ENCODE peak calls at places on chromosomes 5 and 9, in six cellular contexts. One of them, this sample, is unnamed.

GRCh38 chr9:125521462-125522327 is 185.3 kb downstream of the MAPKAP1 start:
- DNase-seq in pancreas: no peak
- DNase-seq in A549: peak
- DNase-seq in ovary: no peak
- DNase-seq in SJSA1: peak
- DNase-seq in keratinocyte: peak
- DNase-seq in this sample: peak

GRCh38 chr9:106675780-106676179 is 187.2 kb upstream of the ZNF462 start:
- DNase-seq in keratinocyte: no peak
- DNase-seq in A549: no peak
- DNase-seq in ovary: no peak
- DNase-seq in pancreas: no peak
- DNase-seq in SJSA1: no peak
- DNase-seq in this sample: no peak

GRCh38 chr9:1722404-1722803 is 292.7 kb upstream of the SMARCA2 start:
- DNase-seq in keratinocyte: no peak
- DNase-seq in A549: peak
- DNase-seq in pancreas: no peak
- DNase-seq in ovary: no peak
- DNase-seq in SJSA1: no peak
- DNase-seq in this sample: no peak

GRCh38 chr9:96382839-96383164 is 709 bp downstream of the SLC35D2 start:
- DNase-seq in ovary: no peak
- DNase-seq in A549: no peak
- DNase-seq in pancreas: no peak
- DNase-seq in keratinocyte: no peak
- DNase-seq in SJSA1: no peak
- DNase-seq in this sample: no peak

GRCh38 chr5:157342822-157343402 is 77.0 kb downstream of the CYFIP2 start:
- DNase-seq in SJSA1: peak
- DNase-seq in keratinocyte: no peak
- DNase-seq in A549: peak
- DNase-seq in ovary: no peak
- DNase-seq in pancreas: peak
- DNase-seq in this sample: peak

GRCh38 chr5:135027318-135027698 is 6.7 kb downstream of the PITX1 start:
- DNase-seq in A549: no peak
- DNase-seq in ovary: no peak
- DNase-seq in SJSA1: no peak
- DNase-seq in keratinocyte: no peak
- DNase-seq in pancreas: no peak
- DNase-seq in this sample: no peak

GRCh38 chr9:114784721-114785253 is 21.1 kb downstream of the TNFSF15 start:
- DNase-seq in keratinocyte: no peak
- DNase-seq in ovary: no peak
- DNase-seq in A549: no peak
- DNase-seq in pancreas: no peak
- DNase-seq in SJSA1: no peak
- DNase-seq in this sample: no peak

GRCh38 chr5:178287791-178288105 is 55.1 kb upstream of the PHYKPL start:
- DNase-seq in A549: no peak
- DNase-seq in pancreas: no peak
- DNase-seq in ovary: no peak
- DNase-seq in SJSA1: no peak
- DNase-seq in keratinocyte: no peak
- DNase-seq in this sample: no peak

GRCh38 chr9:114166606-114167572 is 11.6 kb downstream of the COL27A1 start:
- DNase-seq in A549: no peak
- DNase-seq in keratinocyte: no peak
- DNase-seq in ovary: no peak
- DNase-seq in pancreas: no peak
- DNase-seq in SJSA1: no peak
- DNase-seq in this sample: peak

GRCh38 chr9:136133191-136133958 is 14.7 kb upstream of the TMEM250 start:
- DNase-seq in SJSA1: no peak
- DNase-seq in keratinocyte: no peak
- DNase-seq in pancreas: no peak
- DNase-seq in A549: no peak
- DNase-seq in ovary: no peak
- DNase-seq in this sample: no peak

GRCh38 chr5:180591249-180591887 is at the start of gene SCGB3A1:
- DNase-seq in SJSA1: no peak
- DNase-seq in A549: no peak
- DNase-seq in ovary: no peak
- DNase-seq in pancreas: no peak
- DNase-seq in keratinocyte: no peak
- DNase-seq in this sample: no peak

GRCh38 chr5:9533096-9533495 is 12.8 kb downstream of the SEMA5A start:
- DNase-seq in keratinocyte: no peak
- DNase-seq in ovary: no peak
- DNase-seq in A549: no peak
- DNase-seq in SJSA1: no peak
- DNase-seq in pancreas: no peak
- DNase-seq in this sample: no peak

GRCh38 chr9:112331676-112331955 is 1.8 kb downstream of the PTBP3 start:
- DNase-seq in pancreas: no peak
- DNase-seq in ovary: no peak
- DNase-seq in A549: no peak
- DNase-seq in SJSA1: no peak
- DNase-seq in keratinocyte: no peak
- DNase-seq in this sample: peak

GRCh38 chr9:87283585-87283984 is 214.1 kb upstream of the DAPK1 start:
- DNase-seq in pancreas: no peak
- DNase-seq in keratinocyte: no peak
- DNase-seq in ovary: no peak
- DNase-seq in A549: no peak
- DNase-seq in SJSA1: no peak
- DNase-seq in this sample: no peak

GRCh38 chr5:128491291-128491690 is 46.8 kb downstream of the FBN2 start:
- DNase-seq in keratinocyte: no peak
- DNase-seq in SJSA1: no peak
- DNase-seq in A549: no peak
- DNase-seq in ovary: no peak
- DNase-seq in pancreas: no peak
- DNase-seq in this sample: peak

GRCh38 chr9:83473488-83473971 is 64.7 kb downstream of the FRMD3 start:
- DNase-seq in keratinocyte: no peak
- DNase-seq in ovary: no peak
- DNase-seq in A549: peak
- DNase-seq in pancreas: no peak
- DNase-seq in SJSA1: no peak
- DNase-seq in this sample: no peak

GRCh38 chr5:88405783-88406182 is 137.1 kb upstream of the TMEM161B start:
- DNase-seq in A549: no peak
- DNase-seq in keratinocyte: no peak
- DNase-seq in ovary: no peak
- DNase-seq in pancreas: no peak
- DNase-seq in SJSA1: no peak
- DNase-seq in this sample: no peak

GRCh38 chr5:143576721-143577484 is 173.4 kb upstream of the NR3C1 start:
- DNase-seq in A549: no peak
- DNase-seq in keratinocyte: no peak
- DNase-seq in pancreas: no peak
- DNase-seq in SJSA1: no peak
- DNase-seq in ovary: no peak
- DNase-seq in this sample: peak

GRCh38 chr5:98905857-98906688 is 22.7 kb downstream of the CHD1 start:
- DNase-seq in SJSA1: no peak
- DNase-seq in pancreas: no peak
- DNase-seq in ovary: no peak
- DNase-seq in A549: peak
- DNase-seq in keratinocyte: no peak
- DNase-seq in this sample: peak

GRCh38 chr5:94025788-94026473 is 284.5 kb upstream of the POU5F2 start:
- DNase-seq in keratinocyte: no peak
- DNase-seq in pancreas: no peak
- DNase-seq in ovary: no peak
- DNase-seq in SJSA1: no peak
- DNase-seq in A549: peak
- DNase-seq in this sample: no peak

GRCh38 chr9:130933114-130934046 is 5.7 kb downstream of the FIBCD1 start:
- DNase-seq in ovary: no peak
- DNase-seq in keratinocyte: no peak
- DNase-seq in pancreas: no peak
- DNase-seq in A549: no peak
- DNase-seq in SJSA1: no peak
- DNase-seq in this sample: no peak
- H3K27ac ChIP-seq in ovary: no peak
- H3K27ac ChIP-seq in keratinocyte: no peak
- H3K27ac ChIP-seq in pancreas: no peak
- H3K27ac ChIP-seq in A549: peak
- H3K27ac ChIP-seq in SJSA1: no peak
- H3K27ac ChIP-seq in this sample: no peak

GRCh38 chr9:104635471-104635870 is 17.5 kb upstream of the OR13C9 start:
- DNase-seq in pancreas: no peak
- DNase-seq in A549: no peak
- DNase-seq in ovary: no peak
- DNase-seq in keratinocyte: no peak
- DNase-seq in SJSA1: no peak
- DNase-seq in this sample: no peak
- H3K27ac ChIP-seq in pancreas: no peak
- H3K27ac ChIP-seq in A549: no peak
- H3K27ac ChIP-seq in ovary: no peak
- H3K27ac ChIP-seq in keratinocyte: no peak
- H3K27ac ChIP-seq in SJSA1: no peak
- H3K27ac ChIP-seq in this sample: no peak

GRCh38 chr5:163408311-163408923 is 29.0 kb upstream of the CCNG1 start:
- DNase-seq in pancreas: peak
- DNase-seq in ovary: peak
- DNase-seq in SJSA1: peak
- DNase-seq in A549: peak
- DNase-seq in keratinocyte: no peak
- DNase-seq in this sample: peak

GRCh38 chr5:163407034-163407652 is 30.3 kb upstream of the CCNG1 start:
- DNase-seq in SJSA1: no peak
- DNase-seq in pancreas: no peak
- DNase-seq in keratinocyte: no peak
- DNase-seq in A549: no peak
- DNase-seq in ovary: no peak
- DNase-seq in this sample: no peak

GRCh38 chr5:163401271-163401670 is 36.1 kb upstream of the CCNG1 start:
- DNase-seq in pancreas: no peak
- DNase-seq in A549: no peak
- DNase-seq in keratinocyte: no peak
- DNase-seq in ovary: no peak
- DNase-seq in SJSA1: no peak
- DNase-seq in this sample: no peak

GRCh38 chr5:163402007-163402406 is 35.4 kb upstream of the CCNG1 start:
- DNase-seq in keratinocyte: no peak
- DNase-seq in SJSA1: no peak
- DNase-seq in A549: no peak
- DNase-seq in pancreas: no peak
- DNase-seq in ovary: no peak
- DNase-seq in this sample: no peak

GRCh38 chr5:163404364-163404763 is 33.0 kb upstream of the CCNG1 start:
- DNase-seq in SJSA1: no peak
- DNase-seq in A549: no peak
- DNase-seq in ovary: no peak
- DNase-seq in keratinocyte: no peak
- DNase-seq in pancreas: no peak
- DNase-seq in this sample: no peak
- H3K27ac ChIP-seq in SJSA1: no peak
- H3K27ac ChIP-seq in A549: no peak
- H3K27ac ChIP-seq in ovary: no peak
- H3K27ac ChIP-seq in keratinocyte: no peak
- H3K27ac ChIP-seq in pancreas: no peak
- H3K27ac ChIP-seq in this sample: no peak

GRCh38 chr9:128724744-128725211 is 851 bp upstream of the ZDHHC12 start:
- DNase-seq in ovary: peak
- DNase-seq in keratinocyte: peak
- DNase-seq in A549: peak
- DNase-seq in SJSA1: peak
- DNase-seq in pancreas: peak
- DNase-seq in this sample: peak
- H3K27ac ChIP-seq in ovary: no peak
- H3K27ac ChIP-seq in keratinocyte: peak
- H3K27ac ChIP-seq in A549: peak
- H3K27ac ChIP-seq in SJSA1: no peak
- H3K27ac ChIP-seq in pancreas: peak
- H3K27ac ChIP-seq in this sample: no peak

DNA sequence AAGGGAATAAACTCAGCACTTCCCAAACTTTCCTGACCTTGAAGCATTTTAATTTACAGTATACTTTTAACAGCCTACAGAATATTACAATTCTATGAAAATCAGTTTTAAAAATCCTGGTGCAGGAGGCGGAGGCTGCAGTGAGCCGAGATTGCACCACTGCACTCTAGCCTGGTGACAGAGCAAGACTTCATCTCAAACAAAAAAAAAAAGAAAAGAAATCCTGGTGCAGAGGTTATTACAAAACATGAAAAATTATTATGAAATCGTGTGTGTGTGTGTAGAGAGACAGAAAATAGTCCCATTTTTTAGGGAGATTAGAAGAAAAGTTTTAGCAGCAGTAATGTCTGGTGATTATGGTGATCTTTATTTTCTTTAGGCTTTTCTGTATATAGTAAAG is 26.9 kb downstream of the GOLPH3 start:
- DNase-seq in keratinocyte: no peak
- DNase-seq in ovary: no peak
- DNase-seq in A549: no peak
- DNase-seq in SJSA1: no peak
- DNase-seq in pancreas: no peak
- DNase-seq in this sample: no peak
- H3K27ac ChIP-seq in keratinocyte: no peak
- H3K27ac ChIP-seq in ovary: no peak
- H3K27ac ChIP-seq in A549: no peak
- H3K27ac ChIP-seq in SJSA1: no peak
- H3K27ac ChIP-seq in pancreas: no peak
- H3K27ac ChIP-seq in this sample: no peak

DNA sequence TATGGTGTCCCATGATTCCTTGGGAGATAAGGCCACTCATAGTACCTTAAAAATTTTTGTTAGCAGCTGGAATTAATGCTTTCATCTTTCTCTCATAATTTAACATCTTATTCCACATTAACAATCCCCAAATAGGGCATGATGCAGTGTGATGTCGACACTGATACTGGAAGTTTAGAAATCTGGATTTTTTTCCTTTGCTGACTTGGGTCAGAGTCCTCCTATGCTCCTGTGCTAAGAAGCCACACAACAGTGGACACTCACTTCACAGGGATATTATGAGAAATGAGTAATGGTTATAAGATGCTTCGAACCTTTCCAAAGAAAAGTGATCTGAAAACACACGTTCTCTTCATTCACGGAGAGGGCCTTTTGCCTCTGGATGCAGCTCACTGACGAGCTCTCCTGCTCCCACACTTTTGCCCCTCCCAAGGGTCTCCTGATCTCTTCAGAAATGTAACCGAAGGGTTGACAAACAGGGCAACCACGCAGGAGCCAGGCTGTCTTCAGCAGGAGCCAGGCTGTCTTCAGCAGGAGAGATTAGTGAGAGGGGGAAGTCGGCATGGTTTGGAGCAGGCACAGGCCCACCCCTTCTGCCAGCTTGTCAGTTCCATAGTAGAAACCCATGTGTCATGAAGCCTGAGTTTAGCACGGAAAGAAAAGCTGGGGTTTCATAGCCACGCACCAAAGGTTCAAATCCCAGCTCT is 247.8 kb downstream of the AOPEP start:
- DNase-seq in keratinocyte: no peak
- DNase-seq in A549: no peak
- DNase-seq in ovary: no peak
- DNase-seq in SJSA1: no peak
- DNase-seq in pancreas: no peak
- DNase-seq in this sample: no peak
- H3K27ac ChIP-seq in keratinocyte: no peak
- H3K27ac ChIP-seq in A549: peak
- H3K27ac ChIP-seq in ovary: no peak
- H3K27ac ChIP-seq in SJSA1: no peak
- H3K27ac ChIP-seq in pancreas: peak
- H3K27ac ChIP-seq in this sample: no peak

This sample was measured in endothelial cell of umbilical vein.